ENCODE peak calls at places on chromosomes 16 and 17, in ten cellular contexts. One of them, this sample, is unnamed.
A peak's percentile ranks its signal among the peaks of the same experiment; 100 is the strongest.

GRCh38 chr17:71793550-71793949 is 327.3 kb upstream of the SOX9 start:
- DNase-seq in pancreas: no peak
- DNase-seq in stimulated activated CD8-positive, alpha-beta memory T cell treated with anti-CD3 and anti-CD28 coated beads, Interleukin-15, amount 100 ng/mL, for 1 hour: no peak
- DNase-seq in cardiac septum: no peak
- DNase-seq in nephron progenitor cell: no peak
- DNase-seq in HCT116: no peak
- DNase-seq in heart left ventricle: no peak
- DNase-seq in NT2/D1: no peak
- DNase-seq in ELR: peak; percentile 20
- DNase-seq in AG04450: no peak
- DNase-seq in this sample: no peak

GRCh38 chr17:1026599-1026975 is 29.7 kb downstream of the TIMM22 start:
- DNase-seq in pancreas: no peak
- DNase-seq in stimulated activated CD8-positive, alpha-beta memory T cell treated with anti-CD3 and anti-CD28 coated beads, Interleukin-15, amount 100 ng/mL, for 1 hour: no peak
- DNase-seq in cardiac septum: no peak
- DNase-seq in nephron progenitor cell: no peak
- DNase-seq in HCT116: no peak
- DNase-seq in heart left ventricle: no peak
- DNase-seq in NT2/D1: no peak
- DNase-seq in ELR: no peak
- DNase-seq in AG04450: no peak
- DNase-seq in this sample: no peak

GRCh38 chr16:12664334-12664733 is 139.4 kb downstream of the CPPED1 start:
- DNase-seq in pancreas: no peak
- DNase-seq in stimulated activated CD8-positive, alpha-beta memory T cell treated with anti-CD3 and anti-CD28 coated beads, Interleukin-15, amount 100 ng/mL, for 1 hour: no peak
- DNase-seq in cardiac septum: no peak
- DNase-seq in nephron progenitor cell: no peak
- DNase-seq in HCT116: no peak
- DNase-seq in heart left ventricle: no peak
- DNase-seq in NT2/D1: no peak
- DNase-seq in ELR: no peak
- DNase-seq in AG04450: no peak
- DNase-seq in this sample: no peak

GRCh38 chr17:55168970-55169687 is 95.6 kb upstream of the HLF start:
- DNase-seq in pancreas: no peak
- DNase-seq in stimulated activated CD8-positive, alpha-beta memory T cell treated with anti-CD3 and anti-CD28 coated beads, Interleukin-15, amount 100 ng/mL, for 1 hour: no peak
- DNase-seq in cardiac septum: no peak
- DNase-seq in nephron progenitor cell: no peak
- DNase-seq in HCT116: no peak
- DNase-seq in heart left ventricle: no peak
- DNase-seq in NT2/D1: no peak
- DNase-seq in ELR: no peak
- DNase-seq in AG04450: no peak
- DNase-seq in this sample: no peak

GRCh38 chr17:77846531-77847085 is 111.9 kb upstream of the TNRC6C start:
- DNase-seq in pancreas: no peak
- DNase-seq in stimulated activated CD8-positive, alpha-beta memory T cell treated with anti-CD3 and anti-CD28 coated beads, Interleukin-15, amount 100 ng/mL, for 1 hour: no peak
- DNase-seq in cardiac septum: no peak
- DNase-seq in nephron progenitor cell: no peak
- DNase-seq in HCT116: no peak
- DNase-seq in heart left ventricle: no peak
- DNase-seq in NT2/D1: no peak
- DNase-seq in ELR: no peak
- DNase-seq in AG04450: no peak
- DNase-seq in this sample: no peak

GRCh38 chr17:55284944-55285339 is 20.2 kb downstream of the HLF start:
- DNase-seq in pancreas: no peak
- DNase-seq in stimulated activated CD8-positive, alpha-beta memory T cell treated with anti-CD3 and anti-CD28 coated beads, Interleukin-15, amount 100 ng/mL, for 1 hour: no peak
- DNase-seq in cardiac septum: no peak
- DNase-seq in nephron progenitor cell: no peak
- DNase-seq in HCT116: no peak
- DNase-seq in heart left ventricle: no peak
- DNase-seq in NT2/D1: no peak
- DNase-seq in ELR: no peak
- DNase-seq in AG04450: no peak
- DNase-seq in this sample: no peak

GRCh38 chr17:44198721-44199552 is 747 bp downstream of the ATXN7L3 start:
- DNase-seq in pancreas: peak; percentile 67
- DNase-seq in stimulated activated CD8-positive, alpha-beta memory T cell treated with anti-CD3 and anti-CD28 coated beads, Interleukin-15, amount 100 ng/mL, for 1 hour: no peak
- DNase-seq in cardiac septum: peak; percentile 89
- DNase-seq in nephron progenitor cell: peak; percentile 72
- DNase-seq in HCT116: no peak
- DNase-seq in heart left ventricle: peak; percentile 88
- DNase-seq in NT2/D1: no peak
- DNase-seq in ELR: peak; percentile 63
- DNase-seq in AG04450: no peak
- DNase-seq in this sample: peak; percentile 70

GRCh38 chr16:29231231-29231630 is 175.3 kb downstream of the NPIPB11 start:
- DNase-seq in pancreas: no peak
- DNase-seq in stimulated activated CD8-positive, alpha-beta memory T cell treated with anti-CD3 and anti-CD28 coated beads, Interleukin-15, amount 100 ng/mL, for 1 hour: no peak
- DNase-seq in cardiac septum: no peak
- DNase-seq in nephron progenitor cell: peak; percentile 32
- DNase-seq in HCT116: no peak
- DNase-seq in heart left ventricle: no peak
- DNase-seq in NT2/D1: no peak
- DNase-seq in ELR: no peak
- DNase-seq in AG04450: no peak
- DNase-seq in this sample: no peak

GRCh38 chr16:30002614-30003346 is 6.7 kb downstream of the INO80E start:
- DNase-seq in pancreas: no peak
- DNase-seq in stimulated activated CD8-positive, alpha-beta memory T cell treated with anti-CD3 and anti-CD28 coated beads, Interleukin-15, amount 100 ng/mL, for 1 hour: no peak
- DNase-seq in cardiac septum: no peak
- DNase-seq in nephron progenitor cell: no peak
- DNase-seq in HCT116: no peak
- DNase-seq in heart left ventricle: peak; percentile 37
- DNase-seq in NT2/D1: no peak
- DNase-seq in ELR: no peak
- DNase-seq in AG04450: no peak
- DNase-seq in this sample: no peak

GRCh38 chr17:79974786-79975497 is 60.7 kb downstream of the TBC1D16 start:
- DNase-seq in pancreas: no peak
- DNase-seq in stimulated activated CD8-positive, alpha-beta memory T cell treated with anti-CD3 and anti-CD28 coated beads, Interleukin-15, amount 100 ng/mL, for 1 hour: no peak
- DNase-seq in cardiac septum: no peak
- DNase-seq in nephron progenitor cell: no peak
- DNase-seq in HCT116: no peak
- DNase-seq in heart left ventricle: no peak
- DNase-seq in NT2/D1: no peak
- DNase-seq in ELR: no peak
- DNase-seq in AG04450: no peak
- DNase-seq in this sample: no peak

GRCh38 chr16:64865037-64865696 is 256.7 kb downstream of the CDH11 start:
- DNase-seq in pancreas: no peak
- DNase-seq in stimulated activated CD8-positive, alpha-beta memory T cell treated with anti-CD3 and anti-CD28 coated beads, Interleukin-15, amount 100 ng/mL, for 1 hour: no peak
- DNase-seq in cardiac septum: no peak
- DNase-seq in nephron progenitor cell: peak; percentile 14
- DNase-seq in HCT116: no peak
- DNase-seq in heart left ventricle: no peak
- DNase-seq in NT2/D1: no peak
- DNase-seq in ELR: no peak
- DNase-seq in AG04450: no peak
- DNase-seq in this sample: no peak

GRCh38 chr17:6599364-6599763 is 41.1 kb downstream of the KIAA0753 start:
- DNase-seq in pancreas: no peak
- DNase-seq in stimulated activated CD8-positive, alpha-beta memory T cell treated with anti-CD3 and anti-CD28 coated beads, Interleukin-15, amount 100 ng/mL, for 1 hour: no peak
- DNase-seq in cardiac septum: no peak
- DNase-seq in nephron progenitor cell: no peak
- DNase-seq in HCT116: no peak
- DNase-seq in heart left ventricle: no peak
- DNase-seq in NT2/D1: no peak
- DNase-seq in ELR: no peak
- DNase-seq in AG04450: no peak
- DNase-seq in this sample: peak; percentile 55

GRCh38 chr17:59607061-59607460 is 12.6 kb upstream of the CLTC start:
- DNase-seq in pancreas: no peak
- DNase-seq in stimulated activated CD8-positive, alpha-beta memory T cell treated with anti-CD3 and anti-CD28 coated beads, Interleukin-15, amount 100 ng/mL, for 1 hour: no peak
- DNase-seq in cardiac septum: no peak
- DNase-seq in nephron progenitor cell: no peak
- DNase-seq in HCT116: no peak
- DNase-seq in heart left ventricle: no peak
- DNase-seq in NT2/D1: no peak
- DNase-seq in ELR: no peak
- DNase-seq in AG04450: no peak
- DNase-seq in this sample: no peak

GRCh38 chr16:16151315-16151714 is 72.0 kb downstream of the ABCC6 start:
- DNase-seq in pancreas: no peak
- DNase-seq in stimulated activated CD8-positive, alpha-beta memory T cell treated with anti-CD3 and anti-CD28 coated beads, Interleukin-15, amount 100 ng/mL, for 1 hour: no peak
- DNase-seq in cardiac septum: no peak
- DNase-seq in nephron progenitor cell: no peak
- DNase-seq in HCT116: no peak
- DNase-seq in heart left ventricle: no peak
- DNase-seq in NT2/D1: no peak
- DNase-seq in ELR: peak; percentile 13
- DNase-seq in AG04450: no peak
- DNase-seq in this sample: no peak

GRCh38 chr17:42409467-42410351 is 13.3 kb downstream of the CAVIN1 start:
- DNase-seq in pancreas: no peak
- DNase-seq in stimulated activated CD8-positive, alpha-beta memory T cell treated with anti-CD3 and anti-CD28 coated beads, Interleukin-15, amount 100 ng/mL, for 1 hour: no peak
- DNase-seq in cardiac septum: no peak
- DNase-seq in nephron progenitor cell: no peak
- DNase-seq in HCT116: peak; percentile 69
- DNase-seq in heart left ventricle: no peak
- DNase-seq in NT2/D1: no peak
- DNase-seq in ELR: peak; percentile 91
- DNase-seq in AG04450: peak; percentile 75
- DNase-seq in this sample: peak; percentile 89

GRCh38 chr16:69532761-69533459 is 32.9 kb upstream of the NFAT5 start:
- DNase-seq in pancreas: no peak
- DNase-seq in stimulated activated CD8-positive, alpha-beta memory T cell treated with anti-CD3 and anti-CD28 coated beads, Interleukin-15, amount 100 ng/mL, for 1 hour: no peak
- DNase-seq in cardiac septum: no peak
- DNase-seq in nephron progenitor cell: no peak
- DNase-seq in HCT116: no peak
- DNase-seq in heart left ventricle: no peak
- DNase-seq in NT2/D1: no peak
- DNase-seq in ELR: no peak
- DNase-seq in AG04450: no peak
- DNase-seq in this sample: peak; percentile 31

GRCh38 chr17:45791935-45792334 is 7.8 kb downstream of the CRHR1 start:
- DNase-seq in pancreas: peak; percentile 54
- DNase-seq in stimulated activated CD8-positive, alpha-beta memory T cell treated with anti-CD3 and anti-CD28 coated beads, Interleukin-15, amount 100 ng/mL, for 1 hour: no peak
- DNase-seq in cardiac septum: no peak
- DNase-seq in nephron progenitor cell: no peak
- DNase-seq in HCT116: no peak
- DNase-seq in heart left ventricle: no peak
- DNase-seq in NT2/D1: no peak
- DNase-seq in ELR: no peak
- DNase-seq in AG04450: no peak
- DNase-seq in this sample: peak; percentile 28

GRCh38 chr17:64273006-64273405 is 9.9 kb upstream of the TEX2 start:
- DNase-seq in pancreas: no peak
- DNase-seq in stimulated activated CD8-positive, alpha-beta memory T cell treated with anti-CD3 and anti-CD28 coated beads, Interleukin-15, amount 100 ng/mL, for 1 hour: no peak
- DNase-seq in cardiac septum: no peak
- DNase-seq in nephron progenitor cell: no peak
- DNase-seq in HCT116: no peak
- DNase-seq in heart left ventricle: no peak
- DNase-seq in NT2/D1: no peak
- DNase-seq in ELR: no peak
- DNase-seq in AG04450: no peak
- DNase-seq in this sample: no peak

GRCh38 chr17:10661377-10661906 is 4.3 kb upstream of the MYH3 start:
- DNase-seq in pancreas: no peak
- DNase-seq in stimulated activated CD8-positive, alpha-beta memory T cell treated with anti-CD3 and anti-CD28 coated beads, Interleukin-15, amount 100 ng/mL, for 1 hour: no peak
- DNase-seq in cardiac septum: no peak
- DNase-seq in nephron progenitor cell: no peak
- DNase-seq in HCT116: no peak
- DNase-seq in heart left ventricle: no peak
- DNase-seq in NT2/D1: no peak
- DNase-seq in ELR: no peak
- DNase-seq in AG04450: no peak
- DNase-seq in this sample: no peak

GRCh38 chr17:36221187-36221586 is 10.3 kb downstream of the CCL4L2 start:
- DNase-seq in pancreas: no peak
- DNase-seq in stimulated activated CD8-positive, alpha-beta memory T cell treated with anti-CD3 and anti-CD28 coated beads, Interleukin-15, amount 100 ng/mL, for 1 hour: no peak
- DNase-seq in cardiac septum: no peak
- DNase-seq in nephron progenitor cell: no peak
- DNase-seq in HCT116: no peak
- DNase-seq in heart left ventricle: no peak
- DNase-seq in NT2/D1: no peak
- DNase-seq in ELR: no peak
- DNase-seq in AG04450: no peak
- DNase-seq in this sample: no peak

GRCh38 chr17:50689956-50690886 is 17.5 kb downstream of the ANKRD40 start:
- DNase-seq in pancreas: no peak
- DNase-seq in stimulated activated CD8-positive, alpha-beta memory T cell treated with anti-CD3 and anti-CD28 coated beads, Interleukin-15, amount 100 ng/mL, for 1 hour: no peak
- DNase-seq in cardiac septum: peak; percentile 49
- DNase-seq in nephron progenitor cell: no peak
- DNase-seq in HCT116: no peak
- DNase-seq in heart left ventricle: no peak
- DNase-seq in NT2/D1: no peak
- DNase-seq in ELR: no peak
- DNase-seq in AG04450: no peak
- DNase-seq in this sample: peak; percentile 69

GRCh38 chr16:66263168-66263972 is 103.1 kb upstream of the CDH5 start:
- DNase-seq in pancreas: no peak
- DNase-seq in stimulated activated CD8-positive, alpha-beta memory T cell treated with anti-CD3 and anti-CD28 coated beads, Interleukin-15, amount 100 ng/mL, for 1 hour: no peak
- DNase-seq in cardiac septum: no peak
- DNase-seq in nephron progenitor cell: no peak
- DNase-seq in HCT116: no peak
- DNase-seq in heart left ventricle: no peak
- DNase-seq in NT2/D1: no peak
- DNase-seq in ELR: no peak
- DNase-seq in AG04450: no peak
- DNase-seq in this sample: no peak

GRCh38 chr17:16328997-16329396 is 24.3 kb downstream of the CENPV start:
- DNase-seq in pancreas: no peak
- DNase-seq in stimulated activated CD8-positive, alpha-beta memory T cell treated with anti-CD3 and anti-CD28 coated beads, Interleukin-15, amount 100 ng/mL, for 1 hour: no peak
- DNase-seq in cardiac septum: no peak
- DNase-seq in nephron progenitor cell: no peak
- DNase-seq in HCT116: no peak
- DNase-seq in heart left ventricle: no peak
- DNase-seq in NT2/D1: no peak
- DNase-seq in ELR: peak; percentile 26
- DNase-seq in AG04450: no peak
- DNase-seq in this sample: no peak

GRCh38 chr16:11459722-11460121 is 114.5 kb downstream of the RMI2 start:
- DNase-seq in pancreas: no peak
- DNase-seq in stimulated activated CD8-positive, alpha-beta memory T cell treated with anti-CD3 and anti-CD28 coated beads, Interleukin-15, amount 100 ng/mL, for 1 hour: no peak
- DNase-seq in cardiac septum: no peak
- DNase-seq in nephron progenitor cell: no peak
- DNase-seq in HCT116: no peak
- DNase-seq in heart left ventricle: peak; percentile 28
- DNase-seq in NT2/D1: no peak
- DNase-seq in ELR: no peak
- DNase-seq in AG04450: no peak
- DNase-seq in this sample: no peak

GRCh38 chr16:73019456-73020362 is 28.2 kb downstream of the ZFHX3 start:
- DNase-seq in pancreas: no peak
- DNase-seq in stimulated activated CD8-positive, alpha-beta memory T cell treated with anti-CD3 and anti-CD28 coated beads, Interleukin-15, amount 100 ng/mL, for 1 hour: no peak
- DNase-seq in cardiac septum: peak; percentile 26
- DNase-seq in nephron progenitor cell: no peak
- DNase-seq in HCT116: peak; percentile 45
- DNase-seq in heart left ventricle: no peak
- DNase-seq in NT2/D1: no peak
- DNase-seq in ELR: peak; percentile 88
- DNase-seq in AG04450: peak; percentile 49
- DNase-seq in this sample: peak; percentile 87

GRCh38 chr16:60200161-60200560 is 1466.0 kb upstream of the GOT2 start:
- DNase-seq in pancreas: no peak
- DNase-seq in stimulated activated CD8-positive, alpha-beta memory T cell treated with anti-CD3 and anti-CD28 coated beads, Interleukin-15, amount 100 ng/mL, for 1 hour: no peak
- DNase-seq in cardiac septum: no peak
- DNase-seq in nephron progenitor cell: no peak
- DNase-seq in HCT116: no peak
- DNase-seq in heart left ventricle: no peak
- DNase-seq in NT2/D1: no peak
- DNase-seq in ELR: no peak
- DNase-seq in AG04450: no peak
- DNase-seq in this sample: no peak

GRCh38 chr16:81492307-81492706 is 47.7 kb downstream of the CMIP start:
- DNase-seq in pancreas: no peak
- DNase-seq in stimulated activated CD8-positive, alpha-beta memory T cell treated with anti-CD3 and anti-CD28 coated beads, Interleukin-15, amount 100 ng/mL, for 1 hour: no peak
- DNase-seq in cardiac septum: no peak
- DNase-seq in nephron progenitor cell: no peak
- DNase-seq in HCT116: no peak
- DNase-seq in heart left ventricle: no peak
- DNase-seq in NT2/D1: no peak
- DNase-seq in ELR: peak; percentile 17
- DNase-seq in AG04450: no peak
- DNase-seq in this sample: no peak

GRCh38 chr16:13968835-13969234 is 48.9 kb downstream of the ERCC4 start:
- DNase-seq in pancreas: no peak
- DNase-seq in stimulated activated CD8-positive, alpha-beta memory T cell treated with anti-CD3 and anti-CD28 coated beads, Interleukin-15, amount 100 ng/mL, for 1 hour: no peak
- DNase-seq in cardiac septum: no peak
- DNase-seq in nephron progenitor cell: no peak
- DNase-seq in HCT116: no peak
- DNase-seq in heart left ventricle: no peak
- DNase-seq in NT2/D1: no peak
- DNase-seq in ELR: no peak
- DNase-seq in AG04450: no peak
- DNase-seq in this sample: no peak

This sample was measured in A549.